ENCODE peak calls at places on chromosomes 11 and 22, in ten cellular contexts. S, B, A, M, I, D, Q, O, T and Y are unnamed samples.

GRCh38 chr11:68457898-68458249 is 2.7 kb upstream of the PPP6R3 start:
- DNase-seq in A (no peak), M (no peak), Q (no peak), T (no peak), O (no peak), I (no peak), S (peak; percentile 42), D (no peak), B (no peak), Y (no peak)

GRCh38 chr11:1200611-1201191 is 22.2 kb upstream of the MUC5B start:
- DNase-seq in O (no peak), M (no peak), T (no peak), A (no peak), Q (no peak), S (peak; percentile 35), I (no peak), D (peak; percentile 6), B (no peak), Y (no peak)

GRCh38 chr11:748007-748359 is 719 bp downstream of the TALDO1 start:
- DNase-seq in A (peak; percentile 22), D (no peak), T (no peak), B (no peak), M (no peak), O (no peak), S (peak; percentile 60), I (no peak), Q (no peak), Y (no peak)

GRCh38 chr22:48186121-48186790 is 1423.8 kb downstream of the TBC1D22A start:
- DNase-seq in D (no peak), S (no peak), B (no peak), M (no peak), O (no peak), Q (no peak), I (no peak), T (no peak), A (no peak), Y (no peak)

GRCh38 chr22:42805998-42806481 is 51.0 kb downstream of the ARFGAP3 start:
- DNase-seq in Q (no peak), D (no peak), M (no peak), B (no peak), S (no peak), T (no peak), O (no peak), I (no peak), A (no peak), Y (no peak)

GRCh38 chr11:495537-495931 is 11.5 kb downstream of the RNH1 start:
- DNase-seq in O (no peak), S (peak; percentile 22), M (no peak), A (no peak), D (no peak), I (no peak), T (no peak), Q (no peak), B (no peak), Y (no peak)

GRCh38 chr11:115503083-115503885 is 931 bp downstream of the CADM1 start:
- DNase-seq in M (no peak), T (peak; percentile 79), O (peak; percentile 2), D (peak; percentile 61), Q (peak; percentile 9), A (no peak), S (peak; percentile 66), I (no peak), B (peak; percentile 50), Y (no peak)

GRCh38 chr11:62540804-62541671 is 5.6 kb downstream of the AHNAK start:
- DNase-seq in Q (no peak), A (no peak), B (no peak), O (no peak), T (peak; percentile 18), S (peak; percentile 74), I (no peak), D (peak; percentile 50), M (no peak), Y (no peak)

GRCh38 chr11:11965192-11965591 is 43.2 kb downstream of the DKK3 start:
- DNase-seq in M (no peak), T (no peak), B (no peak), A (no peak), D (peak; percentile 8), S (no peak), I (no peak), Q (no peak), O (no peak), Y (no peak)

GRCh38 chr11:31246451-31247165 is 122.9 kb downstream of the DCDC1 start:
- DNase-seq in O (no peak), Q (no peak), I (no peak), D (no peak), B (no peak), A (peak; percentile 61), T (no peak), M (no peak), S (no peak), Y (no peak)

GRCh38 chr11:3137486-3138177 is 27.5 kb downstream of the OSBPL5 start:
- DNase-seq in I (no peak), D (peak; percentile 5), Q (no peak), S (peak; percentile 30), B (no peak), M (no peak), A (no peak), T (no peak), O (no peak), Y (no peak)

GRCh38 chr22:47835726-47836125 is 1073.3 kb downstream of the TBC1D22A start:
- DNase-seq in B (no peak), Q (no peak), I (no peak), O (no peak), A (no peak), S (no peak), T (no peak), D (no peak), M (no peak), Y (no peak)

GRCh38 chr11:44557464-44557863 is 8.0 kb upstream of the CD82 start:
- DNase-seq in A (no peak), B (no peak), M (no peak), D (no peak), S (no peak), T (no peak), Q (no peak), O (no peak), I (no peak), Y (no peak)

GRCh38 chr11:43541993-43542392 is 138.5 kb upstream of the HSD17B12 start:
- DNase-seq in S (no peak), O (no peak), T (no peak), B (no peak), A (no peak), I (no peak), Q (no peak), D (no peak), M (no peak), Y (no peak)

GRCh38 chr11:65305501-65306268 is 9.0 kb upstream of the CDC42EP2 start:
- DNase-seq in S (no peak), I (no peak), B (no peak), A (no peak), M (no peak), T (no peak), D (no peak), O (no peak), Q (no peak), Y (no peak)